ENCODE peak calls at places on chromosomes 7 and 10, in six cellular contexts. K is astrocyte of the spinal cord, J is Panc1, U is endothelial cell, D is GM13976, E is GM23338. V is an unnamed sample.

GRCh38 chr10:128130051-128130450 is 3.8 kb upstream of the MKI67 start:
- DNase-seq in K (no peak), J (no peak), U (no peak), D (no peak), E (no peak), V (no peak)

GRCh38 chr10:120415709-120416330 is 41.2 kb upstream of the PLPP4 start:
- DNase-seq in K (peak; percentile 96), J (no peak), U (no peak), D (no peak), E (no peak), V (no peak)

GRCh38 chr10:120998251-120998650 is 147.1 kb downstream of the WDR11 start:
- DNase-seq in K (no peak), J (no peak), U (no peak), D (no peak), E (no peak), V (no peak)

GRCh38 chr10:24929056-24929544 is 23.3 kb downstream of the PRTFDC1 start:
- DNase-seq in K (peak; percentile 95), J (no peak), U (no peak), D (no peak), E (no peak), V (no peak)

GRCh38 chr7:116180302-116180701 is 30.0 kb upstream of the TES start:
- DNase-seq in K (peak; percentile 73), J (peak; percentile 73), U (peak; percentile 20), D (peak; percentile 69), E (peak; percentile 81), V (peak; percentile 22)

GRCh38 chr10:73366381-73367298 is 8.0 kb upstream of the CFAP70 start:
- DNase-seq in K (no peak), J (no peak), U (no peak), D (peak; percentile 23), E (no peak), V (no peak)

GRCh38 chr7:69739906-69740545 is 141.8 kb downstream of the AUTS2 start:
- DNase-seq in K (peak; percentile 29), J (no peak), U (no peak), D (peak; percentile 20), E (no peak), V (no peak)

GRCh38 chr10:86265236-86265876 is 101.2 kb downstream of the GRID1 start:
- DNase-seq in K (no peak), J (no peak), U (no peak), D (no peak), E (no peak), V (no peak)

GRCh38 chr10:167383-167782 is 32.1 kb downstream of the ZMYND11 start:
- DNase-seq in K (no peak), J (no peak), U (no peak), D (no peak), E (no peak), V (no peak)

GRCh38 chr7:111126987-111127386 is 36.1 kb downstream of the LRRN3 start:
- DNase-seq in K (peak; percentile 12), J (no peak), U (no peak), D (no peak), E (no peak), V (no peak)

GRCh38 chr7:105304040-105304895 is 84.5 kb downstream of the SRPK2 start:
- DNase-seq in K (peak; percentile 61), J (peak; percentile 30), U (no peak), D (no peak), E (no peak), V (peak; percentile 3)

GRCh38 chr7:22061781-22062180 is 116.1 kb upstream of the CDCA7L start:
- DNase-seq in K (no peak), J (no peak), U (no peak), D (no peak), E (no peak), V (no peak)

GRCh38 chr10:63257784-63258183 is 124.7 kb downstream of the NRBF2 start:
- DNase-seq in K (no peak), J (no peak), U (no peak), D (no peak), E (no peak), V (no peak)

GRCh38 chr7:28618383-28618782 is 206.1 kb downstream of the CREB5 start:
- DNase-seq in K (no peak), J (no peak), U (no peak), D (no peak), E (no peak), V (peak; percentile 37)

GRCh38 chr10:21329995-21330627 is 195.4 kb downstream of the SKIDA1 start:
- DNase-seq in K (peak; percentile 91), J (no peak), U (no peak), D (no peak), E (no peak), V (peak; percentile 65)

GRCh38 chr10:62726638-62727037 is 77.9 kb upstream of the ADO start:
- DNase-seq in K (no peak), J (no peak), U (no peak), D (no peak), E (no peak), V (no peak)

GRCh38 chr7:36600869-36601530 is 123.3 kb downstream of the AOAH start:
- DNase-seq in K (peak; percentile 49), J (no peak), U (no peak), D (no peak), E (no peak), V (peak; percentile 54)

GRCh38 chr7:75050501-75050900 is 23.1 kb downstream of the RCC1L start:
- DNase-seq in K (no peak), J (no peak), U (no peak), D (no peak), E (no peak), V (no peak)

GRCh38 chr10:120511165-120511564 is 54.1 kb downstream of the PLPP4 start:
- DNase-seq in K (peak; percentile 86), J (no peak), U (no peak), D (no peak), E (no peak), V (no peak)

GRCh38 chr10:6928531-6929080 is 348.5 kb upstream of the PRKCQ start:
- DNase-seq in K (no peak), J (no peak), U (no peak), D (no peak), E (peak; percentile 28), V (no peak)

GRCh38 chr7:80386686-80387085 is 125.2 kb downstream of the GNAT3 start:
- DNase-seq in K (peak; percentile 49), J (no peak), U (no peak), D (no peak), E (no peak), V (no peak)

GRCh38 chr7:149753370-149754233 is 19.8 kb downstream of the ZNF467 start:
- DNase-seq in K (peak; percentile 20), J (no peak), U (peak; percentile 77), D (no peak), E (peak; percentile 74), V (peak; percentile 67)

GRCh38 chr7:22559829-22560489 is 60.0 kb upstream of the STEAP1B start:
- DNase-seq in K (peak; percentile 87), J (peak; percentile 86), U (peak; percentile 67), D (peak; percentile 71), E (peak; percentile 94), V (peak; percentile 87)

GRCh38 chr10:102656791-102657371 is 12.6 kb downstream of the TRIM8 start:
- DNase-seq in K (no peak), J (no peak), U (no peak), D (no peak), E (no peak), V (no peak)

GRCh38 chr10:64648915-64649314 is 1127.7 kb downstream of the REEP3 start:
- DNase-seq in K (no peak), J (no peak), U (no peak), D (no peak), E (peak; percentile 58), V (peak; percentile 33)

GRCh38 chr7:85104432-85105205 is 82.2 kb downstream of the SEMA3D start:
- DNase-seq in K (no peak), J (no peak), U (no peak), D (no peak), E (no peak), V (no peak)

GRCh38 chr7:47817922-47818321 is 130.3 kb downstream of the PKD1L1 start:
- DNase-seq in K (no peak), J (no peak), U (no peak), D (no peak), E (no peak), V (peak; percentile 27)

GRCh38 chr7:65477326-65477725 is 103.7 kb downstream of the ZNF92 start:
- DNase-seq in K (no peak), J (no peak), U (peak; percentile 22), D (no peak), E (peak; percentile 91), V (no peak)
- TF ChIP-seq CTCF in K (peak; percentile 30), J (peak; percentile 74), U (peak; percentile 35), D (no peak), E (peak; percentile 90), V (no peak)

GRCh38 chr10:81071087-81071796 is 533.5 kb downstream of the SH2D4B start:
- DNase-seq in K (no peak), J (no peak), U (no peak), D (no peak), E (no peak), V (no peak)
- TF ChIP-seq CTCF in K (no peak), J (no peak), U (no peak), D (no peak), E (no peak), V (no peak)

GRCh38 chr7:64887756-64888508 is 15.1 kb upstream of the ZNF273 start:
- DNase-seq in K (no peak), J (no peak), U (peak; percentile 68), D (peak; percentile 59), E (peak; percentile 92), V (peak; percentile 31)
- TF ChIP-seq CTCF in K (no peak), J (peak; percentile 92), U (peak; percentile 46), D (no peak), E (peak; percentile 91), V (peak; percentile 11)

GRCh38 chr10:15457382-15457781 is 86.3 kb upstream of the FAM171A1 start:
- DNase-seq in K (no peak), J (no peak), U (no peak), D (no peak), E (no peak), V (no peak)

GRCh38 chr10:15459218-15459617 is 88.1 kb upstream of the FAM171A1 start:
- DNase-seq in K (no peak), J (no peak), U (no peak), D (no peak), E (no peak), V (no peak)

GRCh38 chr10:15460661-15461060 is 89.6 kb upstream of the FAM171A1 start:
- DNase-seq in K (no peak), J (no peak), U (no peak), D (no peak), E (no peak), V (no peak)

GRCh38 chr10:15462253-15462885 is 91.3 kb upstream of the FAM171A1 start:
- DNase-seq in K (no peak), J (no peak), U (no peak), D (no peak), E (no peak), V (no peak)

DNA sequence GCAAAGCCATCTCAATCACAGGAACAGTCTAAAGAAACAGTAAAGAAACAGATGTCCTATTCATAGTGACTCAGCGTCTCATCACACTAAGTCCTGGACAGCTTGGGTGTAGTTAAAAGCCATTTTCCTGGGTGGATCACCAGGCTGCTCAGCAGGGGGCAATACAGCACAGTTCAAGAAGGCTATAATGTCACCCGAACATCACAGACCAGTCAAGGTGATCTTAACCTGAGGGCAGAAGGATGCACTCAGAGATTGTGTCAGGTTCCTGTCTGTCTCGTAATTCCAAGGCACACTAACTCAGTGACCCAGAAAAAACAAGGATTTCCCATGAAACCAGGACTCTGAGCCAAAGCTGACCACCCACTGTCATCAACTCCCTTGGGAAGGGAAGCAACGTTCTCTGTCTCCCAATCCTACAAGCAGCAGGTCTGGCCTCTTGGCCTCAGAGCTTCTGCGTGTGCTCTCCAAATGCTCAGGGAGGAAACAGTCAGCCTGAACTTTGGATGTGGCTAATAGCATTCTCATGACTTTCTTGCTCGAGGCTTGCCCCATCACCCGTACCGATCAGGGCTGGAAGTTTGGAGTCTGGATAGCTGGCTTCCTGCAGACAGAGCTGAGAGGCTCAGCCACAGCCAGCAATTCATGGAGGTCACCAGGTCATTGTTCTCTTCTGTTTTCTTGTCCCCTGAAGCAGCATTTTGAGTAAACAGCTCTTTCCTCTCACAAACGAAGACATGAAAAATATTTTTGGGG is 90.4 kb upstream of the FAM171A1 start:
- DNase-seq in K (peak; percentile 62), J (no peak), U (no peak), D (no peak), E (no peak), V (peak; percentile 27)
- TF ChIP-seq CTCF in K (peak; percentile 29), J (peak; percentile 13), U (no peak), D (peak; percentile 36), E (no peak), V (no peak)